ENCODE peak calls at places on chromosomes 7 and 10, in six cellular contexts. D is prostate gland, T is A549, P is heart left ventricle, E is HepG2, U is HCT116. H is an unnamed sample.
A peak's percentile ranks its signal among the peaks of the same experiment; 100 is the strongest.

GRCh38 chr10:45585131-45585530 is 87.4 kb downstream of the ZFAND4 start:
- DNase-seq in D (no peak), T (no peak), P (no peak), E (no peak), U (no peak), H (no peak)

GRCh38 chr10:31343551-31343950 is 24.5 kb downstream of the ZEB1 start:
- DNase-seq in D (no peak), T (no peak), P (no peak), E (no peak), U (no peak), H (no peak)

GRCh38 chr7:46859963-46860475 is 721.9 kb downstream of the TNS3 start:
- DNase-seq in D (no peak), T (no peak), P (no peak), E (no peak), U (no peak), H (no peak)

GRCh38 chr10:94546058-94546595 is 539 bp downstream of the HELLS start:
- DNase-seq in D (no peak), T (peak; percentile 34), P (no peak), E (peak; percentile 13), U (no peak), H (no peak)

GRCh38 chr7:111942450-111943081 is 263.6 kb downstream of the DOCK4 start:
- DNase-seq in D (no peak), T (no peak), P (no peak), E (no peak), U (no peak), H (no peak)

GRCh38 chr7:71559214-71559613 is 427.3 kb downstream of the GALNT17 start:
- DNase-seq in D (no peak), T (no peak), P (no peak), E (no peak), U (no peak), H (no peak)

GRCh38 chr7:76396039-76396732 is 13.3 kb downstream of the SSC4D start:
- DNase-seq in D (no peak), T (no peak), P (no peak), E (no peak), U (no peak), H (no peak)

GRCh38 chr7:117386125-117386709 is 41.1 kb downstream of the ASZ1 start:
- DNase-seq in D (no peak), T (no peak), P (no peak), E (no peak), U (no peak), H (peak; percentile 41)

GRCh38 chr10:124903119-124903518 is 38.8 kb upstream of the ZRANB1 start:
- DNase-seq in D (no peak), T (no peak), P (no peak), E (no peak), U (no peak), H (no peak)

GRCh38 chr10:127458829-127459228 is 90.3 kb upstream of the NPS start:
- DNase-seq in D (no peak), T (no peak), P (no peak), E (no peak), U (no peak), H (no peak)

GRCh38 chr7:1123721-1124120 is 35.8 kb downstream of the GPER1 start:
- DNase-seq in D (no peak), T (peak; percentile 12), P (peak; percentile 86), E (peak; percentile 21), U (no peak), H (peak; percentile 78)

GRCh38 chr10:75430000-75430763 is 1.2 kb upstream of the LRMDA start:
- DNase-seq in D (peak; percentile 22), T (peak; percentile 38), P (peak; percentile 75), E (peak; percentile 97), U (no peak), H (peak; percentile 37)

GRCh38 chr10:112026438-112026837 is 157.1 kb downstream of the GPAM start:
- DNase-seq in D (no peak), T (no peak), P (no peak), E (no peak), U (peak; percentile 26), H (no peak)

GRCh38 chr10:69962746-69963135 is 89.9 kb upstream of the MACROH2A2 start:
- DNase-seq in D (no peak), T (no peak), P (no peak), E (no peak), U (no peak), H (no peak)

GRCh38 chr10:77381750-77382149 is 255.9 kb downstream of the KCNMA1 start:
- DNase-seq in D (no peak), T (no peak), P (no peak), E (no peak), U (no peak), H (no peak)

GRCh38 chr7:99201027-99201426 is 6.9 kb downstream of the KPNA7 start:
- DNase-seq in D (no peak), T (peak; percentile 53), P (no peak), E (no peak), U (no peak), H (no peak)

DNA sequence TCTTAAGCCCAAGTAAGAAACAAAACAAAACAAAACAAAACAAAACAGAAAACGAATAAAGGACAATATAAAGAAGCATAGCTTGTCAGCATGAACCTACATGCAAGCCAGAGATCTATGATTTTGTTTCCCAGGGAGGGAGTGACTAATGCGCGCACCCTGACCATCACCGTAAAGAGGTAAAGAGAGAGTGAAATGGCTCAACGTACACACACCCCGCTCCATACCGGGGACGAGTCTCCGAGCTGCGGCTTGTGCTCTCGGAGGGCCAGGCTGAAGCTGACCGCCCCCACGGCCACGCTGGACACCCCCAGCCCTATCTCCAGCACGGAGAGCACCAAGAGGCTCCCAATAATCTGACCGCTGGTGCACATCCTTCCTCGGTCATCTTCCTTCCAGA is 1.1 kb downstream of the TMEM196 start:
- DNase-seq in D (no peak), T (no peak), P (no peak), E (no peak), U (no peak), H (no peak)
- H3K4me3 ChIP-seq in D (no peak overlapping the region), T (peak overlapping the region; percentile 43), P (no peak overlapping the region), E (no peak overlapping the region), U (no peak overlapping the region), H (peak overlapping the region; percentile 25)

GRCh38 chr7:121078701-121079227 is 90.3 kb downstream of the CPED1 start:
- DNase-seq in D (no peak), T (no peak), P (no peak), E (no peak), U (no peak), H (no peak)
- TF ChIP-seq POLR2A in D (no peak), T (no peak), P (no peak), E (no peak), U (no peak), H (no peak)

DNA sequence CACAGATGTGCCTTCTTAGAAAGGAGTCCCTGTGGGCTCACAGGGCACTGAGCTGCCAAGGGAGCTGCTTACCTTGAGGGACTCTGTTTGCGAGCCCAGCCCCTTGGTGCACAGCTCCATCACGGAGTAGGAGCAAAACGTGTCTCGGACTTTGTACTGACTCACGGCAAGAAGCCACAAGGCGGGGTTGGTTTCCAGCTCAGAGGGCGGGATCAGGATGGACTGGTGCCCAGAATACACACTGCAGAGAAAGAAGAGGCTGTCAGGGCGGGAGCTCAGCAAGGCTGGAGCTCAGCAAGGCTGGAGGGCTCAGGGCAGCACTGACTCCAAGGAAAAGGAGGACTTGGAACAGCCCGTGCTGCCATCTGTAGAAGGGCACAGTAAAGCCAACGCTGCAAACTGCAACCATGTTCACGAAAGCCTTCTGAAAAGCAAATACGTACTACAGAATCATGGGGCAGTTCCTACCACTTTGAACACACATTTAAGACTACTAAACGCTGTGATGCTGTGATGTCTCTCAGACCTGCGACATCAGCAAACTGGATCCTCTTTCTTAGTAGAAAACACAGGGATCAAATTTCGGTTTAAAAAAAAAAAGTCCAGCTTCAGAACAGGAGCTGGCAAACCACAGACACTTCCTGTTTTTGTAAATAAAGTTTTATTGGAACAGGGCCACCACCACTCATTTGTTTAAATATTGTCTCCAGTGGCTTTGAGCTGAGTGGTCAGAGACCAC is 194.3 kb downstream of the ZMYND11 start:
- DNase-seq in D (peak; percentile 87), T (peak; percentile 86), P (peak; percentile 79), E (peak; percentile 80), U (peak; percentile 79), H (peak; percentile 86)
- TF ChIP-seq CTCF in D (no peak), T (no peak), P (no peak), E (peak; percentile 50), U (no peak), H (no peak)

DNA sequence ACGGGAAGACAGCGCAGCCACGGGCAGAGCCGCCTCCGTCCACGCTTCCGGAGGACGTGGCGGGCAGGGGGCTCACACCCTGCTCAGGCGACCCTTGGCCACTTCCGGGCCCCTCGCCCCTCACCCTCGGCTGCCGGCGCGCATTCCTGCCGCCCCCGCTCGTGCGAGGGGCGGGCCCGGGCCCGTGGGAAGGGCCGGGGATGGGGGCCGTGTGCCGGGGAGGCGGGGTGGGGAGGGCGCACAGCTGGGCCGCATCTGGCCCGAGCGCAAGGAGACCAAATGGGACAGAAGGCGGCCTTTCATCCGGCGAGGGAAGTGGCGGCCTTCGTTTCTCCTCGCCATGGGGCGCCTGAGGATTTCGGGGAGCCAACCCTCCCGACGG is 846 bp upstream of the LFNG start:
- DNase-seq in D (no peak), T (no peak), P (no peak), E (no peak), U (no peak), H (no peak)
- H3K4me3 ChIP-seq in D (peak overlapping the region; percentile 68), T (peak overlapping the region; percentile 55), P (peak overlapping the region; percentile 73), E (no peak overlapping the region), U (peak overlapping the region; percentile 47), H (peak overlapping the region; percentile 51)

DNA sequence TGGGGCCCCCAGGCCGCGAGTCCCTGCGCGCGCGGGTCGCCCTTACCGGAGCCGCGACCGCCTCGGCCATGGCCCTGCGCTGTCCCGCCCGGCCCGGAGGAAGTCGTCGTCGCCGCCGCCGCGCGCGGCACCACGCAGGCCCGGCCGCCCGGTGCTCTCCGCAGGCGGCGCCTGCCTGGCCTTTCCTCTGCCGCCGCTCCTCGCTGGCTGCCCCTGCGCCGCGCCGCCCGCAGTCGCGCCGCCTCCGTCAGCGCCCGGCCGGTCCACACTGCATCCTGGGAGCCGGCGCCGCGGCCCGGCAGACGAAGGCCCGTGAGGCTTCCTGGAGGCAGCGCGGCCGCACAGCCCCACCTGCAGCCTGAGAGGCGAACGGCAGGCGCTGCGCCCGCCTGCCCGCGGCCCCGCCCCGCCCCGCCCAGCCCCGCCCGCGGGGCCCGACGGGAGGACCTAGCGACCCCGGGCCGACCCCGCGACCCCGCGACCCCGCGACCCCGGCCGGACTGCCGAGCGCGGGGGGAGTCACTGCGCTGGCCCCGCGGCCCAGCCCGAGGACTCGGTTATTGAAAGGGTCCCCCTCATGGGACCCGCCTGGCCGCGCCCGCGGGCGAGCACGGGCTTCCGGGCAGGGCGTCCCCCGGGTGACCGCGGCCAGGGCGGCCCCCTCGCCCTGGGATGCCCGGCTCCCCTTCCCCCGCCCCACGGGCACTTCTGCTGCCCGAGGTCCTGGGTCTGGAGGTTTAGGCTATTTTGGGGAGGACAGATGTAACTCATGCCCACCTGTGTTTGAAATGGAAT is at the start of gene ZNF746:
- DNase-seq in D (peak; percentile 72), T (peak; percentile 86), P (peak; percentile 83), E (peak; percentile 67), U (peak; percentile 41), H (peak; percentile 77)
- TF ChIP-seq POLR2A in D (no peak), T (peak; percentile 58), P (no peak), E (peak; percentile 47), U (peak; percentile 64), H (peak; percentile 61)

GRCh38 chr10:11879387-11880168 is 56.4 kb downstream of the PROSER2 start:
- DNase-seq in D (no peak), T (no peak), P (no peak), E (no peak), U (no peak), H (no peak)
- TF ChIP-seq CTCF in D (no peak), T (no peak), P (no peak), E (no peak), U (no peak), H (no peak)

GRCh38 chr7:20217193-20217948 is at the start of gene MACC1:
- DNase-seq in D (peak; percentile 66), T (no peak), P (no peak), E (no peak), U (peak; percentile 93), H (no peak)
- H3K4me3 ChIP-seq in D (no peak within 1 kb of the TSS), T (no peak within 1 kb of the TSS), P (no peak within 1 kb of the TSS), E (no peak within 1 kb of the TSS), U (peak within 1 kb of the TSS; percentile 61), H (no peak within 1 kb of the TSS)

H was measured in uterus.